ENCODE peak calls at places on chromosome 7, in four cellular contexts. One of them, this sample, is unnamed.

GRCh38 chr7:92731327-92732063 is 104.9 kb downstream of the CDK6 start:
- DNase-seq in K562: no peak
- DNase-seq in H1: no peak
- DNase-seq in GM12878: no peak
- DNase-seq in this sample: no peak

GRCh38 chr7:132485600-132486594 is 90.4 kb downstream of the PLXNA4 start:
- DNase-seq in K562: no peak
- DNase-seq in GM12878: no peak
- DNase-seq in H1: no peak
- DNase-seq in this sample: no peak

GRCh38 chr7:151755131-151755787 is 121.7 kb downstream of the PRKAG2 start:
- DNase-seq in H1: no peak
- DNase-seq in GM12878: no peak
- DNase-seq in K562: no peak
- DNase-seq in this sample: no peak

GRCh38 chr7:107398161-107398560 is 71.7 kb upstream of the GPR22 start:
- DNase-seq in H1: no peak
- DNase-seq in K562: no peak
- DNase-seq in GM12878: no peak
- DNase-seq in this sample: no peak

GRCh38 chr7:47653550-47654351 is 71.8 kb upstream of the TNS3 start:
- DNase-seq in H1: no peak
- DNase-seq in GM12878: no peak
- DNase-seq in K562: no peak
- DNase-seq in this sample: no peak

GRCh38 chr7:391961-392524 is 102.1 kb downstream of the FOXL3 start:
- DNase-seq in GM12878: no peak
- DNase-seq in K562: peak
- DNase-seq in H1: no peak
- DNase-seq in this sample: no peak

GRCh38 chr7:116515584-116515983 is 9.3 kb upstream of the CAV1 start:
- DNase-seq in GM12878: no peak
- DNase-seq in H1: no peak
- DNase-seq in K562: no peak
- DNase-seq in this sample: no peak

GRCh38 chr7:156616269-156617202 is 24.0 kb upstream of the RNF32 start:
- DNase-seq in K562: peak
- DNase-seq in GM12878: no peak
- DNase-seq in H1: no peak
- DNase-seq in this sample: peak

GRCh38 chr7:2471022-2471329 is 5.2 kb downstream of the GRIFIN start:
- DNase-seq in H1: no peak
- DNase-seq in K562: no peak
- DNase-seq in GM12878: no peak
- DNase-seq in this sample: no peak

GRCh38 chr7:94883676-94884075 is 23.7 kb upstream of the PPP1R9A start:
- DNase-seq in K562: no peak
- DNase-seq in GM12878: no peak
- DNase-seq in H1: no peak
- DNase-seq in this sample: no peak
- TF ChIP-seq HDAC6 in K562: no peak
- TF ChIP-seq HDAC6 in GM12878: no peak
- TF ChIP-seq HDAC6 in H1: no peak
- TF ChIP-seq HDAC6 in this sample: no peak

GRCh38 chr7:31688990-31689389 is 2.0 kb downstream of the PPP1R17 start:
- DNase-seq in H1: no peak
- DNase-seq in K562: no peak
- DNase-seq in GM12878: no peak
- DNase-seq in this sample: no peak
- TF ChIP-seq HDAC6 in H1: no peak
- TF ChIP-seq HDAC6 in K562: no peak
- TF ChIP-seq HDAC6 in GM12878: no peak
- TF ChIP-seq HDAC6 in this sample: no peak

DNA sequence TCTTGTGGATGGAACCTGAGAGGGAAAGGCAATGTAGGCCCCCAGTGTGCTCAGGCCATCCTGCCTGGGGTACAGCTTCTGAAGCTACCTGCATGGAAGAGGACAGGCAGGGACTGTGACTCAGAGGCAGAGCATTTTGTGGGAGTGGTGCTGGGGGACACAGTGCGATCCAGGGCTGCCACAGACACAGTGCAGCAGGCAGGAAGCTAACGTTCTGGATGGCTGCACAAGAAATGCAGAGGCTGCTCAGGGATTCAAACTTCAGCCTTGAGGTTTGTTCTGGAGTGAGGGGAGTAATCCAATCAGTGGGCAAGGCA is 648.0 kb upstream of the IGFBP3 start:
- DNase-seq in H1: no peak
- DNase-seq in K562: no peak
- DNase-seq in GM12878: no peak
- DNase-seq in this sample: peak
- TF ChIP-seq HDAC6 in H1: no peak
- TF ChIP-seq HDAC6 in K562: no peak
- TF ChIP-seq HDAC6 in GM12878: no peak
- TF ChIP-seq HDAC6 in this sample: no peak

DNA sequence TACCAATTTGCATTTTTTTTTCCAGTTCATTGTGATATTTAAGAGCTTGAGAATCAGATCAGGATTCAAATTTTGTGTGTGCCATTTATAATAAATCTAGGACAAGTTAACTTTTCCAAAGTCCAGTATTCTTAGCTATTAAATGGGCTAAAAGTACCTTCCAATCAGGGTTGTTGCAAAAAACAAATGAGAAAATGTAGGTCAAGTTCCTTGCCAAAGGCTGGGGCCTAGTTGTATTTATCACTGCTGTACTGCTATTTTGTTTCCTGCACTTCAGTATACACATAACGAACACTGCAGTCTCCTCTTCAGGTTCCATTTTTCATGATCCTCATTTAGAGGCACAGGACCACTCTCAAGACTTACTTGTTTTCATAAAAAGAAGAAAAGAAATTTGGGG is 7.4 kb upstream of the VPS41 start:
- DNase-seq in GM12878: no peak
- DNase-seq in K562: no peak
- DNase-seq in H1: no peak
- DNase-seq in this sample: no peak
- TF ChIP-seq HDAC6 in GM12878: no peak
- TF ChIP-seq HDAC6 in K562: no peak
- TF ChIP-seq HDAC6 in H1: no peak
- TF ChIP-seq HDAC6 in this sample: no peak

DNA sequence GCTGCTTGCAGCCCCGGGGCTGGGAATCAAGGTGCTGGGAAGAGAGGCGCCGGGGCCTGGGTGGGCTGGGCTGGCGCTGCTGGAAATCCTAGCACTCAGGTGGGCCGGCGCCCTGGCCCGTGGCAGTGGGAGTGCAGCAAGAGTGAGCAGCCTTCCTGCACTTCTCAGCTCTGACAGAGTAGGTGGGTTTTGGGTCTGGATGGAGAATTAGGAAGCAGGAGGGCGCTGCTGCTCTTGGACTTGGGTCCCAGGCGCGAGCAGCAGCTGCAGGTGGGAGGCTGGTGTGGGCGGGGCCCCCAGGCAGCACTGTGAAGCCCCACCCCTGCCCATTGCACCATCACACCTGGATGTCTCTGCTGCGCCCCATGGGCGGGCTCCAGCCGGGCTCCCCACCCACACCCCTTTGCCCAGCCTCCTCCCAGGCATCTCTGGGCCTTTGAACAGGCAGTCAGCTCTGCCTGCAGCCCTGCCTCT is 6.0 kb downstream of the BRI3 start:
- DNase-seq in K562: no peak
- DNase-seq in GM12878: no peak
- DNase-seq in H1: peak
- DNase-seq in this sample: peak
- TF ChIP-seq HDAC6 in K562: no peak
- TF ChIP-seq HDAC6 in GM12878: no peak
- TF ChIP-seq HDAC6 in H1: no peak
- TF ChIP-seq HDAC6 in this sample: no peak

DNA sequence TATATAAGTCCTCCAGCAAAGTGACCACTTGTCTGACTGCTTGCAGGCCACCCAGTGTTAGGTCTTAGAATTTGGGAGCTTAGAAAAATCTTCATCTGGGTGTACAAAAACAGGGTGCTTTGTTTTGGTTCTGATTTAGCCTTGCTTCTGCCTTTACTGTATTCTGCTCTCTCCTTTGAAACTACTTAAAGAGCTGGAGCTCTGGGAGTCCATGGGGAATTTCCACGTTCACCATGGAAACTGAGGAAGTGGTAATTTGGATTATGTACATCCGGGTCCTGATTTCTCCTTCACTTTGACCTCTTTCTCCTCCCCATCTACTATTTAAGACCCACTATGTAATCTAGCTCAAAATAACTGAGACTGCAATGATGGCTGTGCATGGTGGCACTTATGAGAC is 103.0 kb downstream of the JAZF1 start:
- DNase-seq in GM12878: no peak
- DNase-seq in K562: no peak
- DNase-seq in H1: no peak
- DNase-seq in this sample: no peak
- TF ChIP-seq HDAC6 in GM12878: no peak
- TF ChIP-seq HDAC6 in K562: no peak
- TF ChIP-seq HDAC6 in H1: no peak
- TF ChIP-seq HDAC6 in this sample: no peak

DNA sequence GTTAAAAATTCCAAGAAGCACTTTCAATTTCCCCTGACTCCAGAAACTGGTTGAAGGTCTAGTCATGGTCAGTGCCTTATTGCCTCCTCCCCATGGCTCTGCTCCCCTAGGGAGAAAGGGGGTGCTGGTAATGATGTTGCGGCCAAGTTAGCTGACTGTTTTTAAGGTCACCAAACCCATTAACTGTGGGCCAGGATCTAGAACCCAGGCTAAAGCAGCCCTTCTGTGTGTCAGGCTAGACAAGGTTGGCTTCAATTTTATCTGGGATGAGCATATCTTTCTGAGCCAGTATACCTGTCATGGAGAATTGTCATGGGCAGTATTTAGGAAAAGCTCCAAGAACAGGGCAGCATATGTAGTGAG is 11.2 kb upstream of the HOXA13 start:
- DNase-seq in GM12878: no peak
- DNase-seq in H1: no peak
- DNase-seq in K562: no peak
- DNase-seq in this sample: no peak
- TF ChIP-seq HDAC6 in GM12878: no peak
- TF ChIP-seq HDAC6 in H1: no peak
- TF ChIP-seq HDAC6 in K562: no peak
- TF ChIP-seq HDAC6 in this sample: no peak